ENCODE peak calls at places on chromosomes 2 and 18, in eight cellular contexts. One of them, this sample, is unnamed.
A peak's percentile ranks its signal among the peaks of the same experiment; 100 is the strongest.

GRCh38 chr2:120912101-120912985 is 176.7 kb downstream of the GLI2 start:
- DNase-seq in nephron progenitor cell: no peak
- DNase-seq in stimulated activated effector memory CD8-positive, alpha-beta T cell treated with anti-CD3 and anti-CD28 coated beads, Interleukin-12 subunit alpha, Interleukin-12 subunit beta, amount 100 ng/mL, for 72 hours: no peak
- DNase-seq in stimulated activated CD8-positive, alpha-beta memory T cell treated with anti-CD3 and anti-CD28 coated beads, Interleukin-4, amount 100 ng/mL, for 4 hours: no peak
- DNase-seq in activated T-cell treated with anti-CD3 and anti-CD28 coated beads, Interleukin-2, amount 50 U/mL, for 1 hour: no peak
- DNase-seq in GM12865: no peak
- DNase-seq in HuH-7.5: no peak
- DNase-seq in posterior cingulate gyrus: peak; percentile 66
- DNase-seq in this sample: no peak

GRCh38 chr2:23127465-23127864 is 257.5 kb upstream of the KLHL29 start:
- DNase-seq in stimulated activated effector memory CD8-positive, alpha-beta T cell treated with anti-CD3 and anti-CD28 coated beads, Interleukin-12 subunit alpha, Interleukin-12 subunit beta, amount 100 ng/mL, for 72 hours: no peak
- DNase-seq in nephron progenitor cell: no peak
- DNase-seq in GM12865: no peak
- DNase-seq in posterior cingulate gyrus: no peak
- DNase-seq in stimulated activated CD8-positive, alpha-beta memory T cell treated with anti-CD3 and anti-CD28 coated beads, Interleukin-4, amount 100 ng/mL, for 4 hours: no peak
- DNase-seq in HuH-7.5: no peak
- DNase-seq in activated T-cell treated with anti-CD3 and anti-CD28 coated beads, Interleukin-2, amount 50 U/mL, for 1 hour: no peak
- DNase-seq in this sample: no peak

GRCh38 chr2:188399159-188399558 is 107.5 kb downstream of the GULP1 start:
- DNase-seq in GM12865: no peak
- DNase-seq in stimulated activated CD8-positive, alpha-beta memory T cell treated with anti-CD3 and anti-CD28 coated beads, Interleukin-4, amount 100 ng/mL, for 4 hours: no peak
- DNase-seq in stimulated activated effector memory CD8-positive, alpha-beta T cell treated with anti-CD3 and anti-CD28 coated beads, Interleukin-12 subunit alpha, Interleukin-12 subunit beta, amount 100 ng/mL, for 72 hours: no peak
- DNase-seq in activated T-cell treated with anti-CD3 and anti-CD28 coated beads, Interleukin-2, amount 50 U/mL, for 1 hour: no peak
- DNase-seq in posterior cingulate gyrus: no peak
- DNase-seq in HuH-7.5: no peak
- DNase-seq in nephron progenitor cell: no peak
- DNase-seq in this sample: peak; percentile 67

GRCh38 chr2:125405816-125406215 is 1250.1 kb upstream of the GYPC start:
- DNase-seq in stimulated activated effector memory CD8-positive, alpha-beta T cell treated with anti-CD3 and anti-CD28 coated beads, Interleukin-12 subunit alpha, Interleukin-12 subunit beta, amount 100 ng/mL, for 72 hours: no peak
- DNase-seq in activated T-cell treated with anti-CD3 and anti-CD28 coated beads, Interleukin-2, amount 50 U/mL, for 1 hour: no peak
- DNase-seq in GM12865: no peak
- DNase-seq in posterior cingulate gyrus: no peak
- DNase-seq in nephron progenitor cell: no peak
- DNase-seq in stimulated activated CD8-positive, alpha-beta memory T cell treated with anti-CD3 and anti-CD28 coated beads, Interleukin-4, amount 100 ng/mL, for 4 hours: no peak
- DNase-seq in HuH-7.5: no peak
- DNase-seq in this sample: peak; percentile 7

GRCh38 chr18:74219056-74219455 is 70.7 kb downstream of the TIMM21 start:
- DNase-seq in GM12865: no peak
- DNase-seq in activated T-cell treated with anti-CD3 and anti-CD28 coated beads, Interleukin-2, amount 50 U/mL, for 1 hour: no peak
- DNase-seq in HuH-7.5: no peak
- DNase-seq in nephron progenitor cell: no peak
- DNase-seq in stimulated activated effector memory CD8-positive, alpha-beta T cell treated with anti-CD3 and anti-CD28 coated beads, Interleukin-12 subunit alpha, Interleukin-12 subunit beta, amount 100 ng/mL, for 72 hours: no peak
- DNase-seq in posterior cingulate gyrus: no peak
- DNase-seq in stimulated activated CD8-positive, alpha-beta memory T cell treated with anti-CD3 and anti-CD28 coated beads, Interleukin-4, amount 100 ng/mL, for 4 hours: no peak
- DNase-seq in this sample: peak; percentile 65

GRCh38 chr18:48616484-48617255 is 77.8 kb downstream of the CTIF start:
- DNase-seq in stimulated activated effector memory CD8-positive, alpha-beta T cell treated with anti-CD3 and anti-CD28 coated beads, Interleukin-12 subunit alpha, Interleukin-12 subunit beta, amount 100 ng/mL, for 72 hours: no peak
- DNase-seq in nephron progenitor cell: no peak
- DNase-seq in stimulated activated CD8-positive, alpha-beta memory T cell treated with anti-CD3 and anti-CD28 coated beads, Interleukin-4, amount 100 ng/mL, for 4 hours: no peak
- DNase-seq in posterior cingulate gyrus: no peak
- DNase-seq in HuH-7.5: no peak
- DNase-seq in GM12865: no peak
- DNase-seq in activated T-cell treated with anti-CD3 and anti-CD28 coated beads, Interleukin-2, amount 50 U/mL, for 1 hour: no peak
- DNase-seq in this sample: peak; percentile 62

GRCh38 chr2:72289283-72289682 is 141.6 kb upstream of the CYP26B1 start:
- DNase-seq in HuH-7.5: no peak
- DNase-seq in stimulated activated CD8-positive, alpha-beta memory T cell treated with anti-CD3 and anti-CD28 coated beads, Interleukin-4, amount 100 ng/mL, for 4 hours: no peak
- DNase-seq in stimulated activated effector memory CD8-positive, alpha-beta T cell treated with anti-CD3 and anti-CD28 coated beads, Interleukin-12 subunit alpha, Interleukin-12 subunit beta, amount 100 ng/mL, for 72 hours: no peak
- DNase-seq in nephron progenitor cell: no peak
- DNase-seq in GM12865: no peak
- DNase-seq in posterior cingulate gyrus: no peak
- DNase-seq in activated T-cell treated with anti-CD3 and anti-CD28 coated beads, Interleukin-2, amount 50 U/mL, for 1 hour: no peak
- DNase-seq in this sample: no peak

GRCh38 chr18:75089748-75090327 is 119.1 kb downstream of the PTGR3 start:
- DNase-seq in GM12865: no peak
- DNase-seq in stimulated activated CD8-positive, alpha-beta memory T cell treated with anti-CD3 and anti-CD28 coated beads, Interleukin-4, amount 100 ng/mL, for 4 hours: no peak
- DNase-seq in stimulated activated effector memory CD8-positive, alpha-beta T cell treated with anti-CD3 and anti-CD28 coated beads, Interleukin-12 subunit alpha, Interleukin-12 subunit beta, amount 100 ng/mL, for 72 hours: no peak
- DNase-seq in HuH-7.5: peak; percentile 87
- DNase-seq in activated T-cell treated with anti-CD3 and anti-CD28 coated beads, Interleukin-2, amount 50 U/mL, for 1 hour: no peak
- DNase-seq in posterior cingulate gyrus: peak; percentile 67
- DNase-seq in nephron progenitor cell: no peak
- DNase-seq in this sample: no peak

GRCh38 chr18:3903341-3903740 is 453.4 kb downstream of the TGIF1 start:
- DNase-seq in stimulated activated effector memory CD8-positive, alpha-beta T cell treated with anti-CD3 and anti-CD28 coated beads, Interleukin-12 subunit alpha, Interleukin-12 subunit beta, amount 100 ng/mL, for 72 hours: no peak
- DNase-seq in activated T-cell treated with anti-CD3 and anti-CD28 coated beads, Interleukin-2, amount 50 U/mL, for 1 hour: no peak
- DNase-seq in HuH-7.5: no peak
- DNase-seq in GM12865: no peak
- DNase-seq in stimulated activated CD8-positive, alpha-beta memory T cell treated with anti-CD3 and anti-CD28 coated beads, Interleukin-4, amount 100 ng/mL, for 4 hours: no peak
- DNase-seq in nephron progenitor cell: no peak
- DNase-seq in posterior cingulate gyrus: no peak
- DNase-seq in this sample: no peak

GRCh38 chr2:232545511-232546375 is 4.6 kb downstream of the TIGD1 start:
- DNase-seq in HuH-7.5: no peak
- DNase-seq in posterior cingulate gyrus: peak; percentile 63
- DNase-seq in stimulated activated CD8-positive, alpha-beta memory T cell treated with anti-CD3 and anti-CD28 coated beads, Interleukin-4, amount 100 ng/mL, for 4 hours: no peak
- DNase-seq in activated T-cell treated with anti-CD3 and anti-CD28 coated beads, Interleukin-2, amount 50 U/mL, for 1 hour: no peak
- DNase-seq in GM12865: no peak
- DNase-seq in nephron progenitor cell: no peak
- DNase-seq in stimulated activated effector memory CD8-positive, alpha-beta T cell treated with anti-CD3 and anti-CD28 coated beads, Interleukin-12 subunit alpha, Interleukin-12 subunit beta, amount 100 ng/mL, for 72 hours: no peak
- DNase-seq in this sample: no peak

GRCh38 chr2:171249689-171250088 is 89.0 kb upstream of the TLK1 start:
- DNase-seq in stimulated activated CD8-positive, alpha-beta memory T cell treated with anti-CD3 and anti-CD28 coated beads, Interleukin-4, amount 100 ng/mL, for 4 hours: no peak
- DNase-seq in stimulated activated effector memory CD8-positive, alpha-beta T cell treated with anti-CD3 and anti-CD28 coated beads, Interleukin-12 subunit alpha, Interleukin-12 subunit beta, amount 100 ng/mL, for 72 hours: no peak
- DNase-seq in activated T-cell treated with anti-CD3 and anti-CD28 coated beads, Interleukin-2, amount 50 U/mL, for 1 hour: no peak
- DNase-seq in nephron progenitor cell: no peak
- DNase-seq in posterior cingulate gyrus: no peak
- DNase-seq in HuH-7.5: no peak
- DNase-seq in GM12865: no peak
- DNase-seq in this sample: no peak

GRCh38 chr18:21991897-21992296 is 177.5 kb upstream of the GATA6 start:
- DNase-seq in stimulated activated CD8-positive, alpha-beta memory T cell treated with anti-CD3 and anti-CD28 coated beads, Interleukin-4, amount 100 ng/mL, for 4 hours: no peak
- DNase-seq in GM12865: no peak
- DNase-seq in HuH-7.5: no peak
- DNase-seq in activated T-cell treated with anti-CD3 and anti-CD28 coated beads, Interleukin-2, amount 50 U/mL, for 1 hour: no peak
- DNase-seq in nephron progenitor cell: no peak
- DNase-seq in stimulated activated effector memory CD8-positive, alpha-beta T cell treated with anti-CD3 and anti-CD28 coated beads, Interleukin-12 subunit alpha, Interleukin-12 subunit beta, amount 100 ng/mL, for 72 hours: no peak
- DNase-seq in posterior cingulate gyrus: no peak
- DNase-seq in this sample: no peak

GRCh38 chr2:98465456-98466201 is 21.0 kb downstream of the INPP4A start:
- DNase-seq in posterior cingulate gyrus: peak; percentile 81
- DNase-seq in GM12865: peak; percentile 97
- DNase-seq in nephron progenitor cell: no peak
- DNase-seq in activated T-cell treated with anti-CD3 and anti-CD28 coated beads, Interleukin-2, amount 50 U/mL, for 1 hour: peak; percentile 84
- DNase-seq in stimulated activated effector memory CD8-positive, alpha-beta T cell treated with anti-CD3 and anti-CD28 coated beads, Interleukin-12 subunit alpha, Interleukin-12 subunit beta, amount 100 ng/mL, for 72 hours: no peak
- DNase-seq in stimulated activated CD8-positive, alpha-beta memory T cell treated with anti-CD3 and anti-CD28 coated beads, Interleukin-4, amount 100 ng/mL, for 4 hours: peak; percentile 48
- DNase-seq in HuH-7.5: no peak
- DNase-seq in this sample: no peak

GRCh38 chr18:79195716-79196683 is 126.8 kb downstream of the ATP9B start:
- DNase-seq in HuH-7.5: no peak
- DNase-seq in posterior cingulate gyrus: no peak
- DNase-seq in GM12865: no peak
- DNase-seq in activated T-cell treated with anti-CD3 and anti-CD28 coated beads, Interleukin-2, amount 50 U/mL, for 1 hour: no peak
- DNase-seq in stimulated activated CD8-positive, alpha-beta memory T cell treated with anti-CD3 and anti-CD28 coated beads, Interleukin-4, amount 100 ng/mL, for 4 hours: no peak
- DNase-seq in stimulated activated effector memory CD8-positive, alpha-beta T cell treated with anti-CD3 and anti-CD28 coated beads, Interleukin-12 subunit alpha, Interleukin-12 subunit beta, amount 100 ng/mL, for 72 hours: no peak
- DNase-seq in nephron progenitor cell: no peak
- DNase-seq in this sample: no peak

GRCh38 chr2:11698009-11698922 is 28.3 kb upstream of the NTSR2 start:
- DNase-seq in GM12865: no peak
- DNase-seq in stimulated activated effector memory CD8-positive, alpha-beta T cell treated with anti-CD3 and anti-CD28 coated beads, Interleukin-12 subunit alpha, Interleukin-12 subunit beta, amount 100 ng/mL, for 72 hours: no peak
- DNase-seq in activated T-cell treated with anti-CD3 and anti-CD28 coated beads, Interleukin-2, amount 50 U/mL, for 1 hour: no peak
- DNase-seq in nephron progenitor cell: no peak
- DNase-seq in stimulated activated CD8-positive, alpha-beta memory T cell treated with anti-CD3 and anti-CD28 coated beads, Interleukin-4, amount 100 ng/mL, for 4 hours: no peak
- DNase-seq in posterior cingulate gyrus: no peak
- DNase-seq in HuH-7.5: no peak
- DNase-seq in this sample: peak; percentile 35

GRCh38 chr2:54722641-54723299 is 692 bp upstream of the EML6 start:
- DNase-seq in stimulated activated CD8-positive, alpha-beta memory T cell treated with anti-CD3 and anti-CD28 coated beads, Interleukin-4, amount 100 ng/mL, for 4 hours: no peak
- DNase-seq in activated T-cell treated with anti-CD3 and anti-CD28 coated beads, Interleukin-2, amount 50 U/mL, for 1 hour: no peak
- DNase-seq in HuH-7.5: peak; percentile 32
- DNase-seq in posterior cingulate gyrus: no peak
- DNase-seq in GM12865: peak; percentile 19
- DNase-seq in stimulated activated effector memory CD8-positive, alpha-beta T cell treated with anti-CD3 and anti-CD28 coated beads, Interleukin-12 subunit alpha, Interleukin-12 subunit beta, amount 100 ng/mL, for 72 hours: no peak
- DNase-seq in nephron progenitor cell: no peak
- DNase-seq in this sample: no peak

GRCh38 chr2:74238879-74239278 is 40.5 kb downstream of the MTHFD2 start:
- DNase-seq in stimulated activated CD8-positive, alpha-beta memory T cell treated with anti-CD3 and anti-CD28 coated beads, Interleukin-4, amount 100 ng/mL, for 4 hours: no peak
- DNase-seq in stimulated activated effector memory CD8-positive, alpha-beta T cell treated with anti-CD3 and anti-CD28 coated beads, Interleukin-12 subunit alpha, Interleukin-12 subunit beta, amount 100 ng/mL, for 72 hours: no peak
- DNase-seq in posterior cingulate gyrus: no peak
- DNase-seq in GM12865: no peak
- DNase-seq in nephron progenitor cell: no peak
- DNase-seq in activated T-cell treated with anti-CD3 and anti-CD28 coated beads, Interleukin-2, amount 50 U/mL, for 1 hour: no peak
- DNase-seq in HuH-7.5: no peak
- DNase-seq in this sample: no peak